ENCODE peak calls at places on chromosomes 6 and 20, in seven cellular contexts. M, N, E, B, P, H and C are unnamed samples.

GRCh38 chr6:134822920-134823430 is 126.9 kb downstream of the ALDH8A1 start:
- DNase-seq in P (peak; percentile 73), B (peak; percentile 77), E (peak; percentile 82), N (peak; percentile 44), H (peak; percentile 34), M (peak; percentile 36), C (peak; percentile 25)

GRCh38 chr6:170049641-170050491 is 241.0 kb downstream of the DLL1 start:
- DNase-seq in P (no peak), N (no peak), B (peak; percentile 56), H (no peak), M (no peak), E (no peak), C (no peak)

GRCh38 chr6:35014786-35015185 is 125.7 kb downstream of the ANKS1A start:
- DNase-seq in E (peak; percentile 61), H (no peak), P (no peak), M (no peak), N (no peak), B (no peak), C (no peak)

GRCh38 chr20:45080867-45081616 is 19.9 kb downstream of the KCNS1 start:
- DNase-seq in E (peak; percentile 63), N (no peak), H (no peak), M (no peak), P (peak; percentile 57), B (no peak), C (no peak)

GRCh38 chr20:14332796-14333345 is 4.5 kb downstream of the FLRT3 start:
- DNase-seq in B (no peak), E (no peak), H (no peak), M (no peak), P (no peak), N (no peak), C (no peak)

GRCh38 chr6:34154668-34155447 is 9.0 kb upstream of the GRM4 start:
- DNase-seq in N (no peak), B (peak; percentile 98), H (peak; percentile 95), E (no peak), P (peak; percentile 97), M (no peak), C (peak; percentile 95)

GRCh38 chr6:56850618-56851017 is 104.3 kb upstream of the BEND6 start:
- DNase-seq in E (no peak), H (no peak), B (no peak), N (no peak), M (no peak), P (no peak), C (no peak)

GRCh38 chr20:46512943-46513844 is at the start of gene ZNF334:
- DNase-seq in P (peak; percentile 31), H (peak; percentile 29), M (no peak), E (peak; percentile 69), B (peak; percentile 94), N (peak; percentile 62), C (peak; percentile 39)

GRCh38 chr6:34242252-34243130 is 5.8 kb downstream of the HMGA1 start:
- DNase-seq in H (no peak), N (no peak), B (no peak), E (no peak), P (peak; percentile 6), M (no peak), C (no peak)

GRCh38 chr6:133040025-133040838 is 200.9 kb upstream of the EYA4 start:
- DNase-seq in P (no peak), E (peak; percentile 54), B (peak; percentile 21), M (no peak), H (no peak), N (no peak), C (no peak)

GRCh38 chr6:21664263-21665081 is 70.9 kb downstream of the SOX4 start:
- DNase-seq in N (no peak), H (no peak), B (no peak), M (no peak), P (no peak), E (no peak), C (no peak)

GRCh38 chr6:10725046-10725445 is 2.2 kb downstream of the TMEM14C start:
- DNase-seq in M (no peak), E (no peak), H (no peak), P (no peak), N (no peak), B (no peak), C (no peak)

GRCh38 chr20:57716202-57716601 is 6.4 kb upstream of the PMEPA1 start:
- DNase-seq in E (no peak), H (no peak), M (no peak), N (no peak), B (no peak), P (no peak), C (no peak)

GRCh38 chr6:5378331-5378730 is 117.0 kb downstream of the FARS2 start:
- DNase-seq in H (no peak), E (no peak), M (no peak), B (no peak), P (no peak), N (no peak), C (no peak)

GRCh38 chr20:24837721-24838456 is 111.2 kb upstream of the CST7 start:
- DNase-seq in E (no peak), H (no peak), P (no peak), B (no peak), N (no peak), M (no peak), C (no peak)

GRCh38 chr6:78132681-78133410 is 480.0 kb downstream of the MEI4 start:
- DNase-seq in N (no peak), H (no peak), B (no peak), P (no peak), E (no peak), M (no peak), C (no peak)

GRCh38 chr20:46353506-46354206 is 45.4 kb upstream of the CDH22 start:
- DNase-seq in M (no peak), H (no peak), B (no peak), P (no peak), N (no peak), E (peak; percentile 48), C (no peak)

GRCh38 chr6:157405986-157406385 is 25.0 kb downstream of the ZDHHC14 start:
- DNase-seq in N (no peak), E (no peak), B (no peak), M (no peak), P (no peak), H (no peak), C (no peak)

GRCh38 chr20:19893356-19893755 is 123.8 kb upstream of the NAA20 start:
- DNase-seq in H (no peak), P (no peak), B (no peak), M (no peak), E (no peak), N (no peak), C (no peak)

GRCh38 chr6:153129873-153130514 is 1.1 kb downstream of the RGS17 start:
- DNase-seq in H (no peak), M (no peak), P (no peak), B (peak; percentile 73), E (no peak), N (no peak), C (no peak)

GRCh38 chr6:116476021-116476678 is 15.0 kb downstream of the CALHM6 start:
- DNase-seq in P (no peak), B (no peak), M (peak; percentile 62), E (peak; percentile 27), H (peak; percentile 32), N (no peak), C (peak; percentile 22)

DNA sequence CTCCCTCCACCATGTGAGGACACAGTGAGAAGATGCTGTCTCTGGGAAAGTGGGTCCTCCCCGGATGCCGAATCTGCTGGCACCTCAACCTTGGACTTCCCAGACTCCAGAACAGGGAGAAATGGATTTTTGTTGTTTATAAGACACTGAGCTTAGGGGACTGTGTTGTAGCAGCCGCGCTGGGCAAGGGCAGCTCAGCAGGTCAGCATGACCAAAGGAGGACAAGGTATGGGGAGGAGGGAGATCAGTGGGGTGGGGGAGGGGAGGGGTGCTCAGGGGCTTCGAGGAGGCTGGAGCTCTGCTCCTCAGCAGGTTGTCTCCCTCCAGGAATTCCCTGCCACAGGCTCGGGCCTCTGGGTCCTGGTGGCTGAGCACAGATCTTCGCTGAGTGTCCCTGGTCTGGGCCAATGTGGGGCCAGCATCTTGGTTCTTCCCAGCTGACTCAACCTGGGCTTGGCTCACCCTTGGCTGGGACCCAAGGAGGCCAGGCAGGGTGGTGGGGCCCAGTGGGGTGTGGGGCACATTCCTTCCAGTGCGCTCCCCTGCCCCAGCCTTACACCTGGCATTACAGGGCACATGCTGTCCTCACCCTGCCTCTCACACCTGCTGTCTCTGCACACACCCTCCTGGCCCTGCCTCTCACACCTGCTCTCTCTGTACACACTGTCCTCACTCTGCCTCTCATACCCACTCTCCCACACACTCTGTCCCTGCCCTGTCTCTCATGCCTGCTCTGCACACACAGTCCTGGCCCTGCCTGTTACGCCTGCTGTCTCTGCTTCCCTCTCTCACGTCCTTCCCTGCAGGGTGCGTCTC is 107.3 kb downstream of the SYCP2 start:
- DNase-seq in N (no peak), M (no peak), B (peak; percentile 6), P (no peak), H (no peak), E (no peak), C (no peak)
- TF ChIP-seq TAF1 in N (no peak), M (no peak), B (no peak), P (no peak), H (no peak), E (no peak), C (no peak)

GRCh38 chr6:52512199-52512598 is 64.7 kb downstream of the TRAM2 start:
- DNase-seq in M (no peak), P (peak; percentile 51), N (no peak), H (no peak), B (no peak), E (no peak), C (no peak)
- TF ChIP-seq POLR2AphosphoS5 in M (no peak), P (no peak), N (no peak), H (no peak), B (no peak), E (no peak), C (no peak)

GRCh38 chr6:81557811-81558210 is 194.7 kb downstream of the TENT5A start:
- DNase-seq in P (no peak), N (no peak), H (no peak), B (no peak), E (no peak), M (no peak), C (no peak)

GRCh38 chr6:81561731-81562130 is 190.8 kb downstream of the TENT5A start:
- DNase-seq in H (no peak), M (no peak), P (no peak), E (no peak), N (no peak), B (no peak), C (no peak)

GRCh38 chr6:81565071-81565470 is 187.4 kb downstream of the TENT5A start:
- DNase-seq in P (no peak), N (no peak), H (no peak), E (no peak), B (no peak), M (no peak), C (no peak)

GRCh38 chr6:81561071-81561564 is 191.4 kb downstream of the TENT5A start:
- DNase-seq in P (no peak), E (peak; percentile 69), H (no peak), N (no peak), B (no peak), M (no peak), C (no peak)

DNA sequence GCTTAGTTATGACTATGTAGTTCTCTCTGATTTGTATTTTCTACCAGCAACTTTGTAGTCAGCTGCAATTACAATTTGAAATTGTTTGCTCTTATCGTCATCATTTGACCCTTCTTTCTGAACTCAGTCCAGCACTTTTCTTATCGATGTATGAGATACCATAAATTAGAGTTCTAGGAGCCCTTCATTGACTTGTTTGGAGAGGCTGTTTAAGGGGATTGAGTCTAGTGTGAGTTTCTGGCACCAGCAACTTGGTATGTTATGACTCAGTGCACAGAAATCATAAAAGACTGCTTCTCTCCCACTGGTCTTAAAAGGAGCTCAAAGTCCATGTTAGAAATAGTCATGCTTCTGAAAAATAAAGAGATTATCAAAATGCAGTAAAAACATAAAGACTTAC is 190.3 kb downstream of the TENT5A start:
- DNase-seq in E (peak; percentile 20), H (no peak), N (no peak), M (no peak), B (no peak), P (no peak), C (no peak)
- TF ChIP-seq TAF1 in E (no peak), H (no peak), N (no peak), M (no peak), B (no peak), P (no peak), C (no peak)

GRCh38 chr6:111555041-111555440 is 50.6 kb downstream of the TRAF3IP2 start:
- DNase-seq in E (no peak), M (no peak), H (no peak), B (no peak), N (no peak), P (no peak), C (no peak)
- TF ChIP-seq POLR2AphosphoS5 in E (no peak), M (no peak), H (no peak), B (no peak), N (no peak), P (no peak), C (no peak)